ENCODE peak calls at places on chromosomes 13 and 19, in nine cellular contexts. X is mucosa of descending colon; T is IMR-90; S is breast epithelium; Z is cardiac fibroblast; R is lower leg skin; K is fibroblast of lung; J is CD8-positive, alpha-beta T cell; D is omental fat pad. C is an unnamed sample.

GRCh38 chr19:2270157-2270571 is 11.8 kb downstream of the PEAK3 start:
- DNase-seq in X (peak), T (no peak), S (no peak), Z (no peak), R (peak), K (no peak), J (peak), D (peak), C (peak)

GRCh38 chr19:39661565-39661964 is 5.9 kb downstream of the LGALS16 start:
- DNase-seq in X (no peak), T (no peak), S (no peak), Z (no peak), R (no peak), K (no peak), J (no peak), D (no peak), C (no peak)

GRCh38 chr19:35725216-35725861 is 7.5 kb downstream of the KMT2B start:
- DNase-seq in X (no peak), T (no peak), S (no peak), Z (no peak), R (no peak), K (no peak), J (no peak), D (no peak), C (no peak)

GRCh38 chr13:71360041-71360440 is 507.0 kb downstream of the DACH1 start:
- DNase-seq in X (no peak), T (no peak), S (no peak), Z (peak), R (no peak), K (peak), J (no peak), D (no peak), C (no peak)

GRCh38 chr19:37963190-37963947 is 56.4 kb downstream of the SIPA1L3 start:
- DNase-seq in X (no peak), T (peak), S (peak), Z (peak), R (peak), K (peak), J (no peak), D (no peak), C (peak)

GRCh38 chr19:49421039-49421877 is 2.0 kb downstream of the PTH2 start:
- DNase-seq in X (peak), T (peak), S (peak), Z (peak), R (no peak), K (peak), J (peak), D (peak), C (peak)

GRCh38 chr19:372306-372890 is 27.8 kb upstream of the MIER2 start:
- DNase-seq in X (no peak), T (peak), S (no peak), Z (peak), R (peak), K (peak), J (no peak), D (no peak), C (peak)

GRCh38 chr19:40585677-40586422 is 9.2 kb downstream of the SHKBP1 start:
- DNase-seq in X (no peak), T (peak), S (no peak), Z (peak), R (no peak), K (peak), J (no peak), D (no peak), C (peak)

GRCh38 chr13:61414136-61414535 is 1.5 kb downstream of the PCDH20 start:
- DNase-seq in X (no peak), T (no peak), S (no peak), Z (no peak), R (no peak), K (no peak), J (no peak), D (no peak), C (no peak)

GRCh38 chr13:27708325-27708724 is 84.0 kb upstream of the GSX1 start:
- DNase-seq in X (no peak), T (no peak), S (no peak), Z (no peak), R (no peak), K (no peak), J (no peak), D (no peak), C (no peak)

GRCh38 chr13:27713767-27714166 is 78.5 kb upstream of the GSX1 start:
- DNase-seq in X (no peak), T (no peak), S (no peak), Z (no peak), R (no peak), K (no peak), J (no peak), D (no peak), C (no peak)

GRCh38 chr13:27709779-27710178 is 82.5 kb upstream of the GSX1 start:
- DNase-seq in X (no peak), T (no peak), S (no peak), Z (no peak), R (no peak), K (no peak), J (no peak), D (no peak), C (no peak)

DNA sequence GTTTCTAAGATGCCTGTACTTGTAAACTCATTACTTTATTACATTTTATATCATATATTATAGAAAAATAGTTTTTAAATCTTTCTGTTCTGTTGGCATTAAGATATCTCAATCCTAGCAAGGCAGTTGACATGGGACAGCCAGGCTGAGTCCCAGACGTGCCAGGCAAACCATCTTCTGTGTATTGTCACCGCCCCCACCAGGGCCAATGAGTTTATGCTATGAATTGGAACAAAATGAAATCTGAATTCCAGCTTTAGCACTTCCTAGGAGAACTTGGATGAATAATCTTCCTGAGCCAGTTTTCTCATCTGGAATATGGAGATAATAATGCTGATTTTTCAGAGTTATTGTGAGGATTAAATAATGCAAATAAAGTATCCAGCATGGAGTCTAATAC is 79.9 kb upstream of the GSX1 start:
- DNase-seq in X (peak), T (no peak), S (no peak), Z (peak), R (no peak), K (no peak), J (peak), D (no peak), C (peak)
- TF ChIP-seq CTCF in X (no peak), T (peak), S (no peak), Z (no peak), R (no peak), K (peak), J (peak), D (no peak), C (peak)

GRCh38 chr19:18486746-18487145 is 35.1 kb downstream of the ELL start:
- DNase-seq in X (no peak), T (no peak), S (no peak), Z (no peak), R (no peak), K (no peak), J (no peak), D (no peak), C (no peak)

GRCh38 chr19:18483119-18483518 is 38.8 kb downstream of the ELL start:
- DNase-seq in X (no peak), T (no peak), S (no peak), Z (no peak), R (no peak), K (no peak), J (no peak), D (no peak), C (no peak)

GRCh38 chr19:18487576-18488402 is 34.1 kb downstream of the ELL start:
- DNase-seq in X (no peak), T (no peak), S (peak), Z (no peak), R (no peak), K (no peak), J (no peak), D (no peak), C (no peak)

GRCh38 chr19:18481505-18482222 is 40.2 kb downstream of the ELL start:
- DNase-seq in X (no peak), T (no peak), S (no peak), Z (no peak), R (no peak), K (peak), J (no peak), D (no peak), C (no peak)

DNA sequence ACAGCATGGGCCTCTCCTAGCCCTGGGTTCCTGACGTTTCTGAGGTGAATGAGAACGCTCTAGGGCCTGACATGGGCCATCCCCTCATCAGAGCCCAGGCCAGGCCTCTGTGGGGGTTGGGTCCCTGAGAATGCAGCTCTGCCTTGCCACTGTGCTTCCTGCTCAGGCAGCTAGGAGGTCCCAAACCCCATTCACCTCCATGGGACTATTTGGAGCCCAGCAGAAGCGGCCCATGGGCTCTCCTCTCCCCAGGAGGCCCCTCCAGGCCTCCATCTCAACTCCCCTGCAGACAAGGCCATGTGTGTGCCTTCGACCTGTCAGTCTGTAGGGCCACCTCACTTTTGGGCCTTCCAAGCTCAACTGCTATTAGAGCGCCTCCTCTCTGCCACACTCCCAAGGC is 36.9 kb downstream of the ELL start:
- DNase-seq in X (no peak), T (no peak), S (no peak), Z (no peak), R (no peak), K (no peak), J (no peak), D (no peak), C (no peak)
- TF ChIP-seq CTCF in X (no peak), T (no peak), S (no peak), Z (no peak), R (no peak), K (no peak), J (no peak), D (no peak), C (no peak)

GRCh38 chr19:15112385-15112784 is 5.2 kb downstream of the SYDE1 start:
- DNase-seq in X (no peak), T (no peak), S (no peak), Z (no peak), R (no peak), K (no peak), J (no peak), D (no peak), C (no peak)
- TF ChIP-seq CTCF in X (no peak), T (no peak), S (no peak), Z (no peak), R (no peak), K (no peak), J (no peak), D (no peak), C (no peak)

GRCh38 chr19:8337728-8338127 is 5.3 kb downstream of the KANK3 start:
- DNase-seq in X (no peak), T (no peak), S (no peak), Z (no peak), R (no peak), K (no peak), J (no peak), D (no peak), C (no peak)

GRCh38 chr19:8338835-8339234 is 4.2 kb downstream of the KANK3 start:
- DNase-seq in X (no peak), T (no peak), S (no peak), Z (no peak), R (no peak), K (no peak), J (no peak), D (no peak), C (no peak)

GRCh38 chr19:8342316-8342683 is 762 bp downstream of the KANK3 start:
- DNase-seq in X (no peak), T (no peak), S (no peak), Z (no peak), R (no peak), K (no peak), J (no peak), D (no peak), C (no peak)

GRCh38 chr19:8342684-8343482 is at the start of gene KANK3:
- DNase-seq in X (peak), T (peak), S (peak), Z (peak), R (peak), K (peak), J (peak), D (peak), C (peak)

DNA sequence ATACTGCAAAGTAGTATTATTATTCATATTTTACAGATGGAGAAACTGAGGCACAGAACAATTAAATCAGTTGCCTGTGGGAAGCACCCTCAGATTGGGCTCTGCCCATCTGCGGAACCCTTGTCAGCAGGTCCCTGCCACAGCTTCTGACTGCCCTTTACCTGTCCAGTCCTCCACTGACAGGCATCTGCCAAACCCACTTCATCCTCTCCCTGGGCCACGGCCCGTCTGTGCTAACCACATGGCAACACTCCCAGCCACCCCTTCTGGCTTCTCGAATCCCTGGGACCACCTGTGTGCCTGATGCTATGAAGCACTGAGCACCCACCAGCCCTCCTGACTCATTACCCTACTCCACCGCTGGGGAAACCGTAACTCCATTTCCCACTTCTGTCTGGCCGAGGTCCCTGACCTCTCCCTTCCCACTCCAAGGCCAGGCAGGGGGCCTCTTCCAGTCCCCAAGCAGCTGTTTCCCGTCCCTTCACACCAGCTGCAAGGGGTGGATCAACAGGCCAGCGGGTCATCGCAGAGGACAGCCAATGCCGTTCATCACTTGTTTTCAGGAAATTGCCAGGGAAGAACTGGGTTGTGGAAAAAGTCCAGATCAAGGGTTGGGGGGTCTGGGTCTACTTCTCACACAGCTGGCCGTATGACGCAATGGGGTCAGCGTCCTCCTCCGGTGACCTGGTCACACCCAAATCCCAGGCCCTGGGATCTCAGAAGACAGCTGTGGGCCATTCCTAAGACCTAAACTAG is 2.5 kb downstream of the KANK3 start:
- DNase-seq in X (peak), T (no peak), S (no peak), Z (no peak), R (no peak), K (no peak), J (no peak), D (no peak), C (peak)
- TF ChIP-seq CTCF in X (no peak), T (peak), S (no peak), Z (peak), R (no peak), K (peak), J (no peak), D (no peak), C (peak)

DNA sequence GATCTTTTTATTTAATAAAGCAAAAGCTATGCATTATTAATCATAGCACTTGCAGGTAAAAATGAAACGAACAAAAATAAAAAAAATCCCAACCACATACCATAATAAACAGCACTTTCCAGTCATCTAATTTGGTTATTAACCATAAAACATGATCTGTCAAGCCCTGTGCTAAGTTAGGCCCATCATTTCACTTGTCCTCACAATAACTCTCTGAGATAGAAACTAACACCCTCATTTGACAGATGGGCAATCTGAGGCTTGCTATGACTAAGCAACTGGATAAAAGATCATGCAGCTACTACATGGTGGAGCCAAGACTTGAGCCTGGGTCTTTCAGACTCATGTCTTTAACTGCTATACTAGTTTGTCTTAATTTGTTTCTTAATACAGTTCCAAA is 21.8 kb downstream of the PROSER1 start:
- DNase-seq in X (no peak), T (no peak), S (no peak), Z (no peak), R (no peak), K (no peak), J (no peak), D (no peak), C (no peak)
- TF ChIP-seq CTCF in X (no peak), T (no peak), S (no peak), Z (no peak), R (no peak), K (no peak), J (no peak), D (no peak), C (no peak)

DNA sequence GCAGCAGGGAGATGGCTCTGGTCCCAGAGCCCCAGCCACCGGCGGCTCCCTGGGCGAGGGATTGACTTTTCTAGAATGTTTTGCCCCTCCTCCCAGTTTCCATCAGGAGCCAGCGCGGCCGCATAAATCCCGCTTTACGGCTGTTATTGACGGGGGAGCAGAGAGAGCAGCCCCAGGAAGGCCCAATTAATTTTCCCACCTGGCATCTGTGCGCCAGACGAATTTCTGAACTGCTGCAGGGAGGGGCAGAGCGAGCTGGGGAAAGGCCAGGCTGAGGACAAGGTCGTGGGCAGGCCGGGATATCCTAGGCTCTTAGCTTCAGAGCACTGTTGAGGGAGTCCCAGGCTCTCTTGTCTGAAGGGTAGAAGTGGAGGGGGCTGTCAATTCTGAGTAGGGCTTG is 24.7 kb downstream of the ZNRF4 start:
- DNase-seq in X (no peak), T (no peak), S (no peak), Z (no peak), R (no peak), K (no peak), J (no peak), D (no peak), C (no peak)
- TF ChIP-seq CTCF in X (no peak), T (no peak), S (no peak), Z (no peak), R (no peak), K (no peak), J (no peak), D (no peak), C (no peak)

GRCh38 chr13:110089100-110089499 is 217.9 kb downstream of the COL4A1 start:
- DNase-seq in X (no peak), T (no peak), S (no peak), Z (no peak), R (no peak), K (no peak), J (no peak), D (no peak), C (no peak)

GRCh38 chr13:110092869-110093268 is 214.1 kb downstream of the COL4A1 start:
- DNase-seq in X (no peak), T (peak), S (no peak), Z (peak), R (no peak), K (no peak), J (no peak), D (no peak), C (no peak)

GRCh38 chr13:110089815-110090214 is 217.1 kb downstream of the COL4A1 start:
- DNase-seq in X (no peak), T (no peak), S (no peak), Z (no peak), R (no peak), K (no peak), J (no peak), D (no peak), C (no peak)
- TF ChIP-seq CTCF in X (no peak), T (peak), S (no peak), Z (peak), R (no peak), K (peak), J (no peak), D (no peak), C (peak)

GRCh38 chr19:29886535-29886934 is 55.5 kb upstream of the URI1 start:
- DNase-seq in X (no peak), T (no peak), S (no peak), Z (no peak), R (peak), K (no peak), J (no peak), D (no peak), C (no peak)

GRCh38 chr19:29884466-29884865 is 57.6 kb upstream of the URI1 start:
- DNase-seq in X (no peak), T (no peak), S (no peak), Z (no peak), R (no peak), K (no peak), J (no peak), D (no peak), C (no peak)

GRCh38 chr19:29890392-29890791 is 51.6 kb upstream of the URI1 start:
- DNase-seq in X (no peak), T (no peak), S (no peak), Z (no peak), R (no peak), K (no peak), J (no peak), D (no peak), C (no peak)

GRCh38 chr19:29889702-29890101 is 52.3 kb upstream of the URI1 start:
- DNase-seq in X (no peak), T (no peak), S (no peak), Z (no peak), R (peak), K (no peak), J (no peak), D (no peak), C (no peak)

DNA sequence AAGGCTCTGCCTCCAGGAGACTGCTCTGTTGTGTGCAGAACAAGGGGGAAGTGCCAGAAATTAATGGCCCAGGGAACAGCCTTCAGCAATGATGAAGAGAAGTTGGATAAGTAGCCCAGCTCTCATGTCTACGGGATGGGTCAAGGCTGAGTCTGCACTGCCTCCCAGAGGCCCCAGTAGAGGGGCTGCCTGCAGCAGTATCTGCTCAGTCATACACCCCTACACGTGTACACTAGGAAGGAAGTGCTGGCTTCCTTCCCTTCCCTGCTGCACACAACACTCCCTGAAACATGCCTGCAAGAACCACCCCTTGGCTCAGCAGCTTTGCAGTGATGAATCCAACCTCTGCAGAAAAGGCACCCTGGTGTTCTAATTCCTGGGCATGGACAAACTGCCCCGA is 54.5 kb upstream of the URI1 start:
- DNase-seq in X (no peak), T (peak), S (no peak), Z (no peak), R (peak), K (no peak), J (no peak), D (no peak), C (no peak)
- TF ChIP-seq CTCF in X (no peak), T (no peak), S (no peak), Z (no peak), R (no peak), K (no peak), J (no peak), D (no peak), C (no peak)